ENCODE peak calls at places on chromosomes 12 and 14, in ten cellular contexts. One of them, this sample, is unnamed.
A peak's percentile ranks its signal among the peaks of the same experiment; 100 is the strongest.

GRCh38 chr12:116672842-116673516 is 64.9 kb downstream of the SPRING1 start:
- DNase-seq in tibial nerve: no peak
- DNase-seq in astrocyte of the spinal cord: no peak
- DNase-seq in midbrain: no peak
- DNase-seq in C1 segment of cervical spinal cord: no peak
- DNase-seq in left colon: no peak
- DNase-seq in cardiac fibroblast: no peak
- DNase-seq in AML-193: peak; percentile 42
- DNase-seq in amniotic stem cell: no peak
- DNase-seq in Daoy: no peak
- DNase-seq in this sample: no peak

GRCh38 chr14:64729386-64730060 is 25.3 kb downstream of the PLEKHG3 start:
- DNase-seq in tibial nerve: peak; percentile 75
- DNase-seq in astrocyte of the spinal cord: no peak
- DNase-seq in midbrain: no peak
- DNase-seq in C1 segment of cervical spinal cord: no peak
- DNase-seq in left colon: no peak
- DNase-seq in cardiac fibroblast: no peak
- DNase-seq in AML-193: no peak
- DNase-seq in amniotic stem cell: no peak
- DNase-seq in Daoy: no peak
- DNase-seq in this sample: no peak

GRCh38 chr14:68968051-68968450 is 11.1 kb downstream of the ACTN1 start:
- DNase-seq in tibial nerve: no peak
- DNase-seq in astrocyte of the spinal cord: no peak
- DNase-seq in midbrain: no peak
- DNase-seq in C1 segment of cervical spinal cord: no peak
- DNase-seq in left colon: no peak
- DNase-seq in cardiac fibroblast: no peak
- DNase-seq in AML-193: no peak
- DNase-seq in amniotic stem cell: no peak
- DNase-seq in Daoy: no peak
- DNase-seq in this sample: no peak

GRCh38 chr12:66751432-66752113 is 72.7 kb upstream of the GRIP1 start:
- DNase-seq in tibial nerve: no peak
- DNase-seq in astrocyte of the spinal cord: no peak
- DNase-seq in midbrain: no peak
- DNase-seq in C1 segment of cervical spinal cord: no peak
- DNase-seq in left colon: no peak
- DNase-seq in cardiac fibroblast: no peak
- DNase-seq in AML-193: no peak
- DNase-seq in amniotic stem cell: no peak
- DNase-seq in Daoy: peak; percentile 43
- DNase-seq in this sample: no peak

GRCh38 chr12:93982847-93983315 is 165.5 kb upstream of the PLXNC1 start:
- DNase-seq in tibial nerve: no peak
- DNase-seq in astrocyte of the spinal cord: peak; percentile 75
- DNase-seq in midbrain: no peak
- DNase-seq in C1 segment of cervical spinal cord: no peak
- DNase-seq in left colon: no peak
- DNase-seq in cardiac fibroblast: peak; percentile 64
- DNase-seq in AML-193: no peak
- DNase-seq in amniotic stem cell: peak; percentile 30
- DNase-seq in Daoy: peak; percentile 55
- DNase-seq in this sample: peak; percentile 46

GRCh38 chr12:66072135-66072534 is 58.4 kb downstream of the LLPH start:
- DNase-seq in tibial nerve: no peak
- DNase-seq in astrocyte of the spinal cord: no peak
- DNase-seq in midbrain: no peak
- DNase-seq in C1 segment of cervical spinal cord: no peak
- DNase-seq in left colon: no peak
- DNase-seq in cardiac fibroblast: no peak
- DNase-seq in AML-193: no peak
- DNase-seq in amniotic stem cell: no peak
- DNase-seq in Daoy: no peak
- DNase-seq in this sample: no peak

GRCh38 chr12:108629824-108630476 is 3.7 kb downstream of the SELPLG start:
- DNase-seq in tibial nerve: no peak
- DNase-seq in astrocyte of the spinal cord: peak; percentile 75
- DNase-seq in midbrain: no peak
- DNase-seq in C1 segment of cervical spinal cord: no peak
- DNase-seq in left colon: peak; percentile 13
- DNase-seq in cardiac fibroblast: peak; percentile 76
- DNase-seq in AML-193: peak; percentile 27
- DNase-seq in amniotic stem cell: peak; percentile 51
- DNase-seq in Daoy: peak; percentile 89
- DNase-seq in this sample: peak; percentile 81

GRCh38 chr12:93706824-93707223 is 29.6 kb downstream of the CRADD start:
- DNase-seq in tibial nerve: no peak
- DNase-seq in astrocyte of the spinal cord: no peak
- DNase-seq in midbrain: no peak
- DNase-seq in C1 segment of cervical spinal cord: no peak
- DNase-seq in left colon: no peak
- DNase-seq in cardiac fibroblast: no peak
- DNase-seq in AML-193: no peak
- DNase-seq in amniotic stem cell: no peak
- DNase-seq in Daoy: no peak
- DNase-seq in this sample: no peak

This sample was measured in dermis blood vessel endothelial cell.